ENCODE peak calls at places on chromosomes 6 and 20, in seven cellular contexts. One of them, this sample, is unnamed.

GRCh38 chr20:58043122-58043865 is 185.2 kb downstream of the ANKRD60 start:
- DNase-seq in esophagus squamous epithelium: no peak
- DNase-seq in breast epithelium: no peak
- DNase-seq in right lobe of liver: no peak
- DNase-seq in ovary: no peak
- DNase-seq in HCT116: no peak
- DNase-seq in endothelial cell of umbilical vein: no peak
- DNase-seq in this sample: no peak

GRCh38 chr6:142926494-142927273 is 18.3 kb downstream of the HIVEP2 start:
- DNase-seq in esophagus squamous epithelium: peak
- DNase-seq in endothelial cell of umbilical vein: peak
- DNase-seq in right lobe of liver: peak
- DNase-seq in breast epithelium: peak
- DNase-seq in ovary: peak
- DNase-seq in HCT116: no peak
- DNase-seq in this sample: peak

GRCh38 chr6:13733178-13733851 is 21.7 kb upstream of the RANBP9 start:
- DNase-seq in breast epithelium: peak
- DNase-seq in HCT116: no peak
- DNase-seq in right lobe of liver: peak
- DNase-seq in esophagus squamous epithelium: no peak
- DNase-seq in ovary: peak
- DNase-seq in endothelial cell of umbilical vein: no peak
- DNase-seq in this sample: no peak

GRCh38 chr6:73342174-73342573 is 11.9 kb downstream of the DPPA5 start:
- DNase-seq in endothelial cell of umbilical vein: no peak
- DNase-seq in ovary: no peak
- DNase-seq in right lobe of liver: no peak
- DNase-seq in esophagus squamous epithelium: no peak
- DNase-seq in HCT116: no peak
- DNase-seq in breast epithelium: no peak
- DNase-seq in this sample: no peak

GRCh38 chr6:4021862-4022715 is 56.8 kb downstream of the FAM217A start:
- DNase-seq in right lobe of liver: no peak
- DNase-seq in breast epithelium: no peak
- DNase-seq in HCT116: no peak
- DNase-seq in endothelial cell of umbilical vein: peak
- DNase-seq in ovary: no peak
- DNase-seq in esophagus squamous epithelium: no peak
- DNase-seq in this sample: no peak

GRCh38 chr6:166490671-166491500 is 95.6 kb downstream of the RAMACL start:
- DNase-seq in HCT116: no peak
- DNase-seq in breast epithelium: no peak
- DNase-seq in esophagus squamous epithelium: no peak
- DNase-seq in endothelial cell of umbilical vein: peak
- DNase-seq in ovary: no peak
- DNase-seq in right lobe of liver: peak
- DNase-seq in this sample: no peak

GRCh38 chr20:33947709-33948295 is 45.9 kb upstream of the RALY start:
- DNase-seq in breast epithelium: no peak
- DNase-seq in HCT116: peak
- DNase-seq in right lobe of liver: no peak
- DNase-seq in ovary: no peak
- DNase-seq in esophagus squamous epithelium: no peak
- DNase-seq in endothelial cell of umbilical vein: peak
- DNase-seq in this sample: peak

GRCh38 chr20:32973077-32973717 is 31.0 kb downstream of the SUN5 start:
- DNase-seq in ovary: no peak
- DNase-seq in endothelial cell of umbilical vein: no peak
- DNase-seq in right lobe of liver: no peak
- DNase-seq in esophagus squamous epithelium: no peak
- DNase-seq in HCT116: no peak
- DNase-seq in breast epithelium: no peak
- DNase-seq in this sample: no peak

GRCh38 chr6:142872376-142872775 is 72.6 kb downstream of the HIVEP2 start:
- DNase-seq in endothelial cell of umbilical vein: no peak
- DNase-seq in ovary: no peak
- DNase-seq in esophagus squamous epithelium: no peak
- DNase-seq in right lobe of liver: no peak
- DNase-seq in breast epithelium: no peak
- DNase-seq in HCT116: no peak
- DNase-seq in this sample: peak

GRCh38 chr6:56356431-56356830 is 109.1 kb upstream of the COL21A1 start:
- DNase-seq in HCT116: no peak
- DNase-seq in esophagus squamous epithelium: no peak
- DNase-seq in right lobe of liver: no peak
- DNase-seq in ovary: no peak
- DNase-seq in endothelial cell of umbilical vein: peak
- DNase-seq in breast epithelium: no peak
- DNase-seq in this sample: no peak

GRCh38 chr6:31814677-31815024 is 432 bp downstream of the HSPA1L start:
- DNase-seq in endothelial cell of umbilical vein: peak
- DNase-seq in breast epithelium: peak
- DNase-seq in right lobe of liver: peak
- DNase-seq in ovary: no peak
- DNase-seq in esophagus squamous epithelium: peak
- DNase-seq in HCT116: peak
- DNase-seq in this sample: peak
- TF ChIP-seq POLR2A in endothelial cell of umbilical vein: peak
- TF ChIP-seq POLR2A in breast epithelium: peak
- TF ChIP-seq POLR2A in right lobe of liver: peak
- TF ChIP-seq POLR2A in ovary: peak
- TF ChIP-seq POLR2A in esophagus squamous epithelium: peak
- TF ChIP-seq POLR2A in HCT116: no peak
- TF ChIP-seq POLR2A in this sample: no peak

GRCh38 chr20:49742948-49743347 is 29.3 kb upstream of the B4GALT5 start:
- DNase-seq in esophagus squamous epithelium: no peak
- DNase-seq in breast epithelium: no peak
- DNase-seq in HCT116: no peak
- DNase-seq in endothelial cell of umbilical vein: no peak
- DNase-seq in right lobe of liver: no peak
- DNase-seq in ovary: no peak
- DNase-seq in this sample: no peak
- H3K27ac ChIP-seq in esophagus squamous epithelium: no peak
- H3K27ac ChIP-seq in breast epithelium: no peak
- H3K27ac ChIP-seq in HCT116: no peak
- H3K27ac ChIP-seq in endothelial cell of umbilical vein: no peak
- H3K27ac ChIP-seq in right lobe of liver: no peak
- H3K27ac ChIP-seq in ovary: no peak
- H3K27ac ChIP-seq in this sample: no peak

GRCh38 chr20:53409177-53409576 is 184.5 kb downstream of the ZNF217 start:
- DNase-seq in HCT116: no peak
- DNase-seq in breast epithelium: no peak
- DNase-seq in ovary: no peak
- DNase-seq in endothelial cell of umbilical vein: no peak
- DNase-seq in right lobe of liver: no peak
- DNase-seq in esophagus squamous epithelium: no peak
- DNase-seq in this sample: no peak

GRCh38 chr20:53408728-53409157 is 184.9 kb downstream of the ZNF217 start:
- DNase-seq in breast epithelium: no peak
- DNase-seq in esophagus squamous epithelium: no peak
- DNase-seq in HCT116: no peak
- DNase-seq in right lobe of liver: no peak
- DNase-seq in ovary: no peak
- DNase-seq in endothelial cell of umbilical vein: no peak
- DNase-seq in this sample: no peak

GRCh38 chr20:53413188-53413631 is 180.4 kb downstream of the ZNF217 start:
- DNase-seq in esophagus squamous epithelium: no peak
- DNase-seq in breast epithelium: no peak
- DNase-seq in ovary: no peak
- DNase-seq in endothelial cell of umbilical vein: no peak
- DNase-seq in HCT116: peak
- DNase-seq in right lobe of liver: peak
- DNase-seq in this sample: peak

GRCh38 chr20:53411129-53411528 is 182.5 kb downstream of the ZNF217 start:
- DNase-seq in breast epithelium: no peak
- DNase-seq in esophagus squamous epithelium: no peak
- DNase-seq in right lobe of liver: no peak
- DNase-seq in HCT116: no peak
- DNase-seq in ovary: no peak
- DNase-seq in endothelial cell of umbilical vein: no peak
- DNase-seq in this sample: no peak

DNA sequence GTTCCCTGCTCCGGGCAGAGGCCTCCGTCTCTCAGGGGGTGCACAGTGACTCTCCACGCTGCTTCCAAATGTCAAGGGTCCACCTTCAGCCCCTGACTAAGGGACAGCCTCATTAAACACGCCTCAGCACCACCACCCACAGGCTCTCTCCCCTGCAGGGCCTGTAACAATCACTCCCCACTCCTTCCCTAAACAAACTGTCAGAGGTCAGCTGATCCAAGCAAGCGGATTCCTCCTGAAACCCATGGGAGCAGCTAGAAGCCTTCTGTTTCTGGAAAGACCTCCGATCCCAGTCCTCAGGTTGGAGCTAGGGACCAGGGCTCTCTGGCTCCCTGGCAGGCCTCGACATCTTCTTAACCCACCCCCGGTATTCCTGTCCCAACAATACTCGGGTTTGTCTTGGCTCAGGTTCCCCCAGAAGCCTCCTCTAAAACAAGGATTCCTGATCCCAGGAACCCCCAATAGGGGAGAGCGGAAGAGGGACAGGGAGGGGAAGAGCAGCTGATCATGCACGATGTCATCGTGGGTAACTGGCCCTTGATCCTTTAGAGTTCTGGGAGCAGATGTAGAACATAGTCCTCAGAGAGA is 180.9 kb downstream of the ZNF217 start:
- DNase-seq in breast epithelium: no peak
- DNase-seq in ovary: no peak
- DNase-seq in HCT116: no peak
- DNase-seq in right lobe of liver: no peak
- DNase-seq in esophagus squamous epithelium: no peak
- DNase-seq in endothelial cell of umbilical vein: no peak
- DNase-seq in this sample: no peak
- H3K4me3 ChIP-seq in breast epithelium: no peak
- H3K4me3 ChIP-seq in ovary: no peak
- H3K4me3 ChIP-seq in HCT116: no peak
- H3K4me3 ChIP-seq in right lobe of liver: no peak
- H3K4me3 ChIP-seq in esophagus squamous epithelium: no peak
- H3K4me3 ChIP-seq in endothelial cell of umbilical vein: no peak
- H3K4me3 ChIP-seq in this sample: no peak

GRCh38 chr6:35686873-35687557 is 1.7 kb downstream of the FKBP5 start:
- DNase-seq in HCT116: no peak
- DNase-seq in breast epithelium: no peak
- DNase-seq in endothelial cell of umbilical vein: no peak
- DNase-seq in ovary: no peak
- DNase-seq in right lobe of liver: no peak
- DNase-seq in esophagus squamous epithelium: no peak
- DNase-seq in this sample: no peak

GRCh38 chr6:35690484-35690883 is 1.8 kb upstream of the FKBP5 start:
- DNase-seq in breast epithelium: no peak
- DNase-seq in endothelial cell of umbilical vein: no peak
- DNase-seq in esophagus squamous epithelium: no peak
- DNase-seq in HCT116: no peak
- DNase-seq in ovary: no peak
- DNase-seq in right lobe of liver: no peak
- DNase-seq in this sample: no peak

GRCh38 chr6:35686441-35686840 is 2.3 kb downstream of the FKBP5 start:
- DNase-seq in endothelial cell of umbilical vein: no peak
- DNase-seq in HCT116: no peak
- DNase-seq in breast epithelium: no peak
- DNase-seq in ovary: no peak
- DNase-seq in right lobe of liver: no peak
- DNase-seq in esophagus squamous epithelium: no peak
- DNase-seq in this sample: no peak

GRCh38 chr6:35687658-35688604 is 784 bp downstream of the FKBP5 start:
- DNase-seq in endothelial cell of umbilical vein: peak
- DNase-seq in HCT116: peak
- DNase-seq in esophagus squamous epithelium: no peak
- DNase-seq in breast epithelium: peak
- DNase-seq in right lobe of liver: peak
- DNase-seq in ovary: peak
- DNase-seq in this sample: peak

GRCh38 chr6:35688605-35689322 is at the start of gene FKBP5:
- DNase-seq in breast epithelium: peak
- DNase-seq in ovary: peak
- DNase-seq in right lobe of liver: peak
- DNase-seq in esophagus squamous epithelium: peak
- DNase-seq in HCT116: peak
- DNase-seq in endothelial cell of umbilical vein: peak
- DNase-seq in this sample: peak
- TF ChIP-seq POLR2A in breast epithelium: no peak
- TF ChIP-seq POLR2A in ovary: peak
- TF ChIP-seq POLR2A in right lobe of liver: peak
- TF ChIP-seq POLR2A in esophagus squamous epithelium: peak
- TF ChIP-seq POLR2A in HCT116: peak
- TF ChIP-seq POLR2A in endothelial cell of umbilical vein: peak
- TF ChIP-seq POLR2A in this sample: peak

DNA sequence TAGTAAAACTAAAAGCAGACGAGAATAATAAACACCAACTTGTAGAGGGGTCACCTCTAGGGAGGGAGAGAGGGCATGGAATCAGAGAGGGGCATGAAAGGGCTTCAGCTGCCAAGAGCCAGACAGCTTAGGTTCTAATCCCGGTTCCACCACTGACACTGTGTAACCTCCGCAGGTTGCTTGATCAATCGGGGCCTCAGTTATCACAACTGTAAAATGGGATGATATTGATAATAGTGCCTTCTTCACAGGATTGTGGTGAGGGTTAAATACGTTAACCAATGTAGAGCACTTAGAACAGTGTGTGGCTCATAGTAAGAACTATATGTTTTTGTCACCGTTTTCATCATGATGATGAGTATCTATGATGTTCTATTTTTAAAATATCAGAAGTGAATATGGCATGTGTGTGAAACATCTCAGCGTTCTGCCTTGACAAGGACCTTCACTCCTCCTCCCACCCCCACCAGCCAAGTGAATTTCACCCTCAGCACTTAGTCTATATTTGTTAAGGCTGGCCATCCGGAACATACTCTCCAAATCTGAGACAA is 10.3 kb upstream of the MAPK13 start:
- DNase-seq in ovary: no peak
- DNase-seq in esophagus squamous epithelium: no peak
- DNase-seq in right lobe of liver: no peak
- DNase-seq in breast epithelium: no peak
- DNase-seq in HCT116: no peak
- DNase-seq in endothelial cell of umbilical vein: no peak
- DNase-seq in this sample: no peak
- H3K27ac ChIP-seq in ovary: no peak
- H3K27ac ChIP-seq in esophagus squamous epithelium: peak
- H3K27ac ChIP-seq in right lobe of liver: no peak
- H3K27ac ChIP-seq in breast epithelium: peak
- H3K27ac ChIP-seq in HCT116: no peak
- H3K27ac ChIP-seq in endothelial cell of umbilical vein: no peak
- H3K27ac ChIP-seq in this sample: no peak

GRCh38 chr20:10314198-10314597 is 95.6 kb downstream of the SNAP25 start:
- DNase-seq in endothelial cell of umbilical vein: no peak
- DNase-seq in ovary: no peak
- DNase-seq in breast epithelium: no peak
- DNase-seq in HCT116: no peak
- DNase-seq in esophagus squamous epithelium: no peak
- DNase-seq in right lobe of liver: no peak
- DNase-seq in this sample: no peak
- H3K4me3 ChIP-seq in endothelial cell of umbilical vein: no peak
- H3K4me3 ChIP-seq in ovary: no peak
- H3K4me3 ChIP-seq in breast epithelium: no peak
- H3K4me3 ChIP-seq in HCT116: no peak
- H3K4me3 ChIP-seq in esophagus squamous epithelium: no peak
- H3K4me3 ChIP-seq in right lobe of liver: no peak
- H3K4me3 ChIP-seq in this sample: no peak

This sample was measured in body of pancreas.